ENCODE peak calls at places on chromosomes 1 and 21, in six cellular contexts. One of them, this sample, is unnamed.

GRCh38 chr1:40799351-40799867 is 15.8 kb downstream of the KCNQ4 start:
- DNase-seq in left colon: no peak
- DNase-seq in MV-4-11: no peak
- DNase-seq in NCI-H460: no peak
- DNase-seq in fibroblast of mammary gland: peak
- DNase-seq in AG09319: no peak
- DNase-seq in this sample: no peak

GRCh38 chr1:172917972-172918371 is 132.8 kb downstream of the TNFSF18 start:
- DNase-seq in left colon: no peak
- DNase-seq in MV-4-11: no peak
- DNase-seq in NCI-H460: peak
- DNase-seq in fibroblast of mammary gland: peak
- DNase-seq in AG09319: no peak
- DNase-seq in this sample: peak

GRCh38 chr1:162725301-162725834 is 65.1 kb upstream of the HSD17B7 start:
- DNase-seq in left colon: no peak
- DNase-seq in MV-4-11: no peak
- DNase-seq in NCI-H460: no peak
- DNase-seq in fibroblast of mammary gland: no peak
- DNase-seq in AG09319: no peak
- DNase-seq in this sample: no peak

GRCh38 chr1:107547363-107548155 is 406.7 kb downstream of the NTNG1 start:
- DNase-seq in left colon: no peak
- DNase-seq in MV-4-11: no peak
- DNase-seq in NCI-H460: no peak
- DNase-seq in fibroblast of mammary gland: no peak
- DNase-seq in AG09319: no peak
- DNase-seq in this sample: peak

GRCh38 chr1:236686815-236687160 is 489 bp downstream of the ACTN2 start:
- DNase-seq in left colon: peak
- DNase-seq in MV-4-11: no peak
- DNase-seq in NCI-H460: no peak
- DNase-seq in fibroblast of mammary gland: no peak
- DNase-seq in AG09319: no peak
- DNase-seq in this sample: no peak

GRCh38 chr1:27602510-27603319 is 1.2 kb downstream of the AHDC1 start:
- DNase-seq in left colon: peak
- DNase-seq in MV-4-11: no peak
- DNase-seq in NCI-H460: no peak
- DNase-seq in fibroblast of mammary gland: no peak
- DNase-seq in AG09319: no peak
- DNase-seq in this sample: peak

GRCh38 chr1:118151312-118151937 is 33.6 kb downstream of the SPAG17 start:
- DNase-seq in left colon: peak
- DNase-seq in MV-4-11: peak
- DNase-seq in NCI-H460: peak
- DNase-seq in fibroblast of mammary gland: peak
- DNase-seq in AG09319: no peak
- DNase-seq in this sample: peak

GRCh38 chr1:244280221-244280620 is 171.5 kb downstream of the ADSS2 start:
- DNase-seq in left colon: no peak
- DNase-seq in MV-4-11: peak
- DNase-seq in NCI-H460: no peak
- DNase-seq in fibroblast of mammary gland: peak
- DNase-seq in AG09319: no peak
- DNase-seq in this sample: no peak

GRCh38 chr21:35044770-35045538 is 4.1 kb downstream of the RUNX1 start:
- DNase-seq in left colon: no peak
- DNase-seq in MV-4-11: peak
- DNase-seq in NCI-H460: no peak
- DNase-seq in fibroblast of mammary gland: no peak
- DNase-seq in AG09319: no peak
- DNase-seq in this sample: no peak

This sample was measured in RWPE1.